ENCODE peak calls at places on chromosomes 6 and 20, in ten cellular contexts. V is germinal center; I is nephron progenitor cell; K is upper lobe of right lung; B is NAMALWA; O is activated effector memory CD4-positive, alpha-beta T cell treated with Interleukin-2 at 50 U/mL for 16 hours; U is psoas muscle; T is T-helper 1 cell; H is WTC11; P is SW 1271. G is an unnamed sample.

GRCh38 chr20:50508171-50508761 is 1.9 kb upstream of the PTPN1 start:
- DNase-seq in V (no peak), H (no peak), U (no peak), T (no peak), O (no peak), B (no peak), K (no peak), P (peak; percentile 55), I (no peak), G (no peak)

GRCh38 chr6:95819461-95819860 is 196.3 kb upstream of the FUT9 start:
- DNase-seq in T (no peak), K (no peak), H (no peak), V (no peak), B (no peak), U (no peak), P (no peak), O (no peak), I (no peak), G (no peak)

GRCh38 chr6:140713495-140713894 is 1339.0 kb upstream of the CITED2 start:
- DNase-seq in U (no peak), K (no peak), I (no peak), T (no peak), P (no peak), H (no peak), O (no peak), V (no peak), B (no peak), G (no peak)

GRCh38 chr20:47349365-47350180 is 6.9 kb downstream of the ZMYND8 start:
- DNase-seq in H (no peak), P (no peak), U (no peak), I (no peak), K (no peak), T (no peak), V (no peak), B (no peak), O (no peak), G (no peak)

GRCh38 chr6:169778646-169779045 is 27.2 kb downstream of the ERMARD start:
- DNase-seq in U (no peak), P (no peak), V (no peak), I (no peak), B (no peak), H (no peak), T (no peak), K (no peak), O (no peak), G (no peak)

GRCh38 chr6:6825986-6826901 is 237.7 kb downstream of the LY86 start:
- DNase-seq in K (peak; percentile 77), B (peak; percentile 31), I (no peak), P (no peak), T (peak; percentile 57), O (no peak), H (no peak), U (peak; percentile 66), V (no peak), G (peak; percentile 66)

GRCh38 chr20:8267009-8267408 is 134.9 kb downstream of the PLCB1 start:
- DNase-seq in H (no peak), B (no peak), I (no peak), T (no peak), V (no peak), K (no peak), O (no peak), P (no peak), U (no peak), G (no peak)

GRCh38 chr6:132218063-132218696 is 183.1 kb downstream of the MOXD1 start:
- DNase-seq in O (no peak), K (no peak), B (peak; percentile 52), U (no peak), I (no peak), P (peak; percentile 42), T (no peak), H (no peak), V (peak; percentile 17), G (peak; percentile 54)

GRCh38 chr6:152271681-152272464 is 365.3 kb downstream of the SYNE1 start:
- DNase-seq in T (peak; percentile 22), P (no peak), K (no peak), O (no peak), U (no peak), H (no peak), B (no peak), I (no peak), V (no peak), G (no peak)

GRCh38 chr20:62577447-62577846 is 64.9 kb upstream of the SLCO4A1 start:
- DNase-seq in K (no peak), H (no peak), V (no peak), T (no peak), U (no peak), O (no peak), B (no peak), P (no peak), I (no peak), G (peak; percentile 21)

GRCh38 chr20:1700990-1701389 is 43.4 kb upstream of the SIRPG start:
- DNase-seq in V (no peak), I (no peak), O (no peak), T (no peak), U (no peak), K (no peak), B (no peak), P (no peak), H (no peak), G (peak; percentile 42)

GRCh38 chr6:73955800-73956199 is 259.8 kb downstream of the CD109 start:
- DNase-seq in P (no peak), B (no peak), U (no peak), V (no peak), I (no peak), T (no peak), H (no peak), O (no peak), K (no peak), G (no peak)

GRCh38 chr20:38059832-38060231 is 26.3 kb downstream of the RPRD1B start:
- DNase-seq in I (no peak), P (no peak), O (no peak), U (no peak), B (no peak), H (no peak), T (no peak), K (no peak), V (no peak), G (peak; percentile 20)

GRCh38 chr6:51542466-51542865 is 544.9 kb downstream of the PKHD1 start:
- DNase-seq in U (no peak), V (no peak), I (no peak), T (no peak), K (no peak), O (no peak), P (no peak), B (no peak), H (no peak), G (no peak)

GRCh38 chr6:18307006-18307405 is 42.7 kb upstream of the DEK start:
- DNase-seq in H (no peak), P (no peak), V (no peak), I (no peak), U (no peak), K (no peak), B (no peak), T (no peak), O (no peak), G (no peak)